ENCODE peak calls at places on chromosomes 2 and 18, in seven cellular contexts. X is NCI-H1694 treated with DMSO at 0.1 percent for 48 hours, O is T-helper 2 cell, F is GM13976, T is head of caudate nucleus, S is KBM-7, H is NCI-H510A treated with DMSO at 0.1 percent for 48 hours. U is an unnamed sample.

GRCh38 chr18:34624551-34624950 is 85.5 kb upstream of the DTNA start:
- DNase-seq in H (peak), O (no peak), T (no peak), X (no peak), F (no peak), S (no peak), U (no peak)

GRCh38 chr2:85112906-85113625 is 20.1 kb upstream of the TCF7L1 start:
- DNase-seq in S (no peak), T (no peak), X (no peak), F (no peak), H (no peak), O (no peak), U (no peak)

GRCh38 chr2:59885536-59885935 is 667.9 kb downstream of the BCL11A start:
- DNase-seq in X (no peak), S (no peak), T (no peak), F (no peak), O (peak), H (no peak), U (no peak)

GRCh38 chr18:3012306-3012919 is 531 bp downstream of the LPIN2 start:
- DNase-seq in S (peak), H (no peak), O (peak), T (peak), X (no peak), F (peak), U (no peak)

GRCh38 chr2:16114836-16115235 is 174.5 kb downstream of the MYCN start:
- DNase-seq in H (no peak), X (no peak), F (no peak), T (no peak), S (no peak), O (no peak), U (no peak)

GRCh38 chr2:45220227-45220626 is 211.0 kb upstream of the SIX2 start:
- DNase-seq in X (no peak), T (no peak), S (no peak), F (no peak), O (no peak), H (peak), U (no peak)

GRCh38 chr2:70822843-70823629 is 2.6 kb upstream of the CLEC4F start:
- DNase-seq in X (no peak), H (no peak), F (no peak), S (no peak), O (peak), T (peak), U (no peak)

GRCh38 chr18:42310956-42311355 is 355.9 kb downstream of the PIK3C3 start:
- DNase-seq in S (no peak), T (no peak), O (no peak), H (no peak), X (no peak), F (no peak), U (peak)

GRCh38 chr2:124875627-124876244 is 850.6 kb downstream of the CNTNAP5 start:
- DNase-seq in F (no peak), H (no peak), T (no peak), X (no peak), O (peak), S (no peak), U (peak)

GRCh38 chr2:176158855-176159677 is 2.0 kb downstream of the HOXD3 start:
- DNase-seq in X (peak), S (no peak), F (no peak), T (no peak), O (no peak), H (no peak), U (no peak)

GRCh38 chr2:199977984-199978415 is 22.6 kb downstream of the MAIP1 start:
- DNase-seq in S (no peak), X (no peak), H (no peak), F (no peak), T (no peak), O (peak), U (peak)

GRCh38 chr2:170820647-170821630 is 4.3 kb downstream of the GAD1 start:
- DNase-seq in T (no peak), S (no peak), F (peak), H (no peak), O (peak), X (peak), U (no peak)

GRCh38 chr18:58661423-58661822 is 9.8 kb upstream of the MALT1 start:
- DNase-seq in H (no peak), F (no peak), T (no peak), O (no peak), X (no peak), S (no peak), U (no peak)

GRCh38 chr2:109560265-109560664 is 53.5 kb downstream of the SEPTIN10 start:
- DNase-seq in O (no peak), X (no peak), S (no peak), F (no peak), T (no peak), H (no peak), U (peak)

GRCh38 chr2:230434677-230435324 is 18.8 kb downstream of the SP100 start:
- DNase-seq in F (no peak), O (no peak), S (no peak), T (no peak), H (no peak), X (no peak), U (no peak)

GRCh38 chr2:101125374-101125773 is 25.8 kb downstream of the TBC1D8 start:
- DNase-seq in F (no peak), S (peak), O (no peak), T (no peak), X (no peak), H (no peak), U (no peak)

GRCh38 chr2:235541016-235541415 is 47.2 kb downstream of the AGAP1 start:
- DNase-seq in X (no peak), O (no peak), S (no peak), H (no peak), T (no peak), F (no peak), U (no peak)

GRCh38 chr2:53861824-53862223 is 2.1 kb upstream of the GPR75 start:
- DNase-seq in H (no peak), T (no peak), S (no peak), X (no peak), O (no peak), F (no peak), U (no peak)

GRCh38 chr2:107588181-107588580 is 238.5 kb upstream of the RGPD4 start:
- DNase-seq in H (peak), F (no peak), O (no peak), S (no peak), X (no peak), T (no peak), U (no peak)

GRCh38 chr2:40004336-40004735 is 225.3 kb upstream of the THUMPD2 start:
- DNase-seq in O (peak), S (no peak), X (no peak), H (no peak), T (no peak), F (no peak), U (no peak)

GRCh38 chr2:101718479-101718878 is 21.0 kb downstream of the MAP4K4 start:
- DNase-seq in T (no peak), X (no peak), H (no peak), S (no peak), F (no peak), O (no peak), U (no peak)

GRCh38 chr2:234002281-234002680 is 48.2 kb upstream of the SPP2 start:
- DNase-seq in H (no peak), F (no peak), S (no peak), X (no peak), T (no peak), O (no peak), U (no peak)

GRCh38 chr2:134448650-134449049 is 194.8 kb downstream of the MGAT5 start:
- DNase-seq in F (no peak), S (no peak), X (no peak), H (no peak), O (no peak), T (no peak), U (no peak)

GRCh38 chr2:181275643-181276070 is 181.5 kb upstream of the ITGA4 start:
- DNase-seq in S (no peak), T (no peak), X (no peak), F (no peak), O (peak), H (no peak), U (no peak)

GRCh38 chr2:7456762-7457161 is 539.5 kb downstream of the RNF144A start:
- DNase-seq in S (no peak), H (no peak), X (no peak), T (no peak), O (no peak), F (no peak), U (no peak)

GRCh38 chr2:83368916-83369315 is 1090.2 kb downstream of the SUCLG1 start:
- DNase-seq in S (no peak), T (no peak), O (no peak), F (no peak), X (no peak), H (no peak), U (no peak)

U was measured in Caki2.